ENCODE peak calls at places on chromosomes 16 and 17, in ten cellular contexts. X is PC-9; G is adipocyte; A is cardiac fibroblast; I is aorta; O is naive thymus-derived CD4-positive, alpha-beta T cell; T is pancreas; V is right lobe of liver; E is CD8-positive, alpha-beta T cell; L is choroid plexus epithelial cell. B is an unnamed sample.

GRCh38 chr16:28168991-28169554 is 42.7 kb downstream of the XPO6 start:
- DNase-seq in X (no peak), G (no peak), A (no peak), I (no peak), O (peak), T (no peak), V (no peak), E (peak), L (no peak), B (no peak)

GRCh38 chr16:56608876-56609462 is 585 bp downstream of the MT2A start:
- DNase-seq in X (no peak), G (peak), A (peak), I (no peak), O (no peak), T (peak), V (peak), E (no peak), L (no peak), B (no peak)

GRCh38 chr17:77420804-77421634 is 280.2 kb downstream of the SEC14L1 start:
- DNase-seq in X (peak), G (peak), A (peak), I (no peak), O (peak), T (no peak), V (peak), E (peak), L (peak), B (no peak)

GRCh38 chr17:3722716-3723115 is 987 bp upstream of the HASPIN start:
- DNase-seq in X (no peak), G (peak), A (peak), I (no peak), O (no peak), T (no peak), V (no peak), E (no peak), L (peak), B (no peak)

GRCh38 chr17:76682306-76682705 is 28.5 kb downstream of the MXRA7 start:
- DNase-seq in X (no peak), G (no peak), A (peak), I (peak), O (no peak), T (no peak), V (no peak), E (no peak), L (peak), B (no peak)

GRCh38 chr16:27174007-27174406 is 29.3 kb upstream of the KDM8 start:
- DNase-seq in X (peak), G (no peak), A (no peak), I (no peak), O (peak), T (no peak), V (no peak), E (peak), L (no peak), B (no peak)

GRCh38 chr17:32504166-32504990 is 17.6 kb downstream of the CDK5R1 start:
- DNase-seq in X (peak), G (no peak), A (no peak), I (no peak), O (no peak), T (no peak), V (no peak), E (no peak), L (no peak), B (peak)

GRCh38 chr17:45361976-45362375 is 45.2 kb upstream of the MAP3K14 start:
- DNase-seq in X (no peak), G (no peak), A (no peak), I (peak), O (no peak), T (no peak), V (no peak), E (no peak), L (no peak), B (peak)

GRCh38 chr16:85072947-85073346 is 39.3 kb downstream of the CIBAR2 start:
- DNase-seq in X (no peak), G (no peak), A (peak), I (no peak), O (no peak), T (no peak), V (no peak), E (no peak), L (no peak), B (no peak)

GRCh38 chr17:7867881-7868329 is 10.1 kb downstream of the CYB5D1 start:
- DNase-seq in X (no peak), G (no peak), A (no peak), I (no peak), O (no peak), T (no peak), V (no peak), E (no peak), L (no peak), B (no peak)

GRCh38 chr16:1689853-1690252 is 11.8 kb downstream of the JPT2 start:
- DNase-seq in X (peak), G (no peak), A (no peak), I (no peak), O (no peak), T (no peak), V (no peak), E (no peak), L (no peak), B (no peak)

GRCh38 chr17:21105081-21105480 is 21.7 kb upstream of the DHRS7B start:
- DNase-seq in X (no peak), G (no peak), A (no peak), I (no peak), O (no peak), T (no peak), V (no peak), E (no peak), L (no peak), B (no peak)

GRCh38 chr16:27193300-27193990 is 9.9 kb upstream of the KDM8 start:
- DNase-seq in X (no peak), G (no peak), A (no peak), I (peak), O (no peak), T (no peak), V (no peak), E (no peak), L (peak), B (no peak)

GRCh38 chr16:6852643-6853042 is 480.0 kb upstream of the RBFOX1 start:
- DNase-seq in X (no peak), G (no peak), A (no peak), I (no peak), O (no peak), T (no peak), V (no peak), E (no peak), L (no peak), B (no peak)

GRCh38 chr16:56294014-56294413 is 102.7 kb downstream of the GNAO1 start:
- DNase-seq in X (no peak), G (no peak), A (no peak), I (no peak), O (no peak), T (no peak), V (no peak), E (no peak), L (no peak), B (no peak)

GRCh38 chr17:76458580-76459490 is 5.9 kb upstream of the UBE2O start:
- DNase-seq in X (peak), G (peak), A (peak), I (no peak), O (no peak), T (peak), V (no peak), E (no peak), L (peak), B (no peak)

GRCh38 chr16:69187891-69188451 is 1.0 kb downstream of the SNTB2 start:
- DNase-seq in X (peak), G (peak), A (peak), I (no peak), O (peak), T (peak), V (peak), E (peak), L (no peak), B (peak)

GRCh38 chr17:41738077-41738800 is 3.8 kb upstream of the HAP1 start:
- DNase-seq in X (peak), G (peak), A (peak), I (peak), O (peak), T (peak), V (peak), E (peak), L (peak), B (peak)

GRCh38 chr16:79547085-79547484 is 53.5 kb downstream of the MAF start:
- DNase-seq in X (no peak), G (no peak), A (no peak), I (no peak), O (no peak), T (no peak), V (no peak), E (no peak), L (no peak), B (no peak)

GRCh38 chr16:19994771-19995170 is 78.9 kb downstream of the GPR139 start:
- DNase-seq in X (no peak), G (no peak), A (no peak), I (no peak), O (no peak), T (no peak), V (no peak), E (no peak), L (no peak), B (no peak)

GRCh38 chr17:63984651-63985386 is 12.1 kb upstream of the SCN4A start:
- DNase-seq in X (peak), G (peak), A (peak), I (no peak), O (peak), T (no peak), V (no peak), E (peak), L (peak), B (no peak)

GRCh38 chr17:74288785-74289184 is 14.8 kb downstream of the DNAI2 start:
- DNase-seq in X (no peak), G (no peak), A (no peak), I (no peak), O (no peak), T (no peak), V (no peak), E (no peak), L (no peak), B (no peak)

GRCh38 chr17:15269087-15269486 is 4.0 kb upstream of the PMP22 start:
- DNase-seq in X (no peak), G (no peak), A (no peak), I (no peak), O (no peak), T (no peak), V (no peak), E (no peak), L (no peak), B (no peak)

GRCh38 chr17:15266325-15266950 is 1.3 kb upstream of the PMP22 start:
- DNase-seq in X (no peak), G (no peak), A (no peak), I (no peak), O (no peak), T (no peak), V (no peak), E (no peak), L (no peak), B (no peak)

GRCh38 chr17:15268465-15268864 is 3.3 kb upstream of the PMP22 start:
- DNase-seq in X (no peak), G (no peak), A (no peak), I (no peak), O (no peak), T (no peak), V (no peak), E (no peak), L (no peak), B (no peak)

GRCh38 chr17:15269690-15270089 is 4.6 kb upstream of the PMP22 start:
- DNase-seq in X (no peak), G (no peak), A (peak), I (no peak), O (no peak), T (no peak), V (no peak), E (no peak), L (no peak), B (no peak)

DNA sequence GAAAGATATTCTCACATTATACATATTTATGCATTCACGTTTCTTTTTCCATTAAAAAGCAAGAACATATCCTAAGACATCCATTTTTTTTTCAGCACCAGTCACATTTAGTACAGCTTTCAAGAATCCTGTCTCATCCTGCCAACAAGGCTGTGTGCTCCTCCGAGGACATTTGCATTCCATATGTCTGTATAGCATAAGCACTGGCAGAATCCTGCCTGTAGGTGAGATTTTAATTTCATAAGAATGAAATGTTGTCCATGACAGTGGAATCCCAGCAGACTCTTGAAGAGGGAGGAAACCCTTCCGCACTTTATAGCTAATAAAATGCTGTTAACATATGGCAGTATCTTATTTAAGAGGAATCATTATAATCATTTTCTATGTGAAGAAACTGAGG is 2.9 kb upstream of the PMP22 start:
- DNase-seq in X (no peak), G (no peak), A (no peak), I (no peak), O (no peak), T (no peak), V (no peak), E (no peak), L (no peak), B (no peak)
- H3K4me3 ChIP-seq in X (no peak), G (no peak), A (no peak), I (no peak), O (no peak), T (no peak), V (no peak), E (no peak), L (no peak), B (no peak)

GRCh38 chr16:86664518-86665318 is 86.4 kb downstream of the FOXL1 start:
- DNase-seq in X (peak), G (peak), A (peak), I (no peak), O (no peak), T (no peak), V (no peak), E (peak), L (peak), B (no peak)
- H3K4me3 ChIP-seq in X (no peak), G (peak), A (peak), I (no peak), O (no peak), T (no peak), V (no peak), E (no peak), L (no peak), B (no peak)

DNA sequence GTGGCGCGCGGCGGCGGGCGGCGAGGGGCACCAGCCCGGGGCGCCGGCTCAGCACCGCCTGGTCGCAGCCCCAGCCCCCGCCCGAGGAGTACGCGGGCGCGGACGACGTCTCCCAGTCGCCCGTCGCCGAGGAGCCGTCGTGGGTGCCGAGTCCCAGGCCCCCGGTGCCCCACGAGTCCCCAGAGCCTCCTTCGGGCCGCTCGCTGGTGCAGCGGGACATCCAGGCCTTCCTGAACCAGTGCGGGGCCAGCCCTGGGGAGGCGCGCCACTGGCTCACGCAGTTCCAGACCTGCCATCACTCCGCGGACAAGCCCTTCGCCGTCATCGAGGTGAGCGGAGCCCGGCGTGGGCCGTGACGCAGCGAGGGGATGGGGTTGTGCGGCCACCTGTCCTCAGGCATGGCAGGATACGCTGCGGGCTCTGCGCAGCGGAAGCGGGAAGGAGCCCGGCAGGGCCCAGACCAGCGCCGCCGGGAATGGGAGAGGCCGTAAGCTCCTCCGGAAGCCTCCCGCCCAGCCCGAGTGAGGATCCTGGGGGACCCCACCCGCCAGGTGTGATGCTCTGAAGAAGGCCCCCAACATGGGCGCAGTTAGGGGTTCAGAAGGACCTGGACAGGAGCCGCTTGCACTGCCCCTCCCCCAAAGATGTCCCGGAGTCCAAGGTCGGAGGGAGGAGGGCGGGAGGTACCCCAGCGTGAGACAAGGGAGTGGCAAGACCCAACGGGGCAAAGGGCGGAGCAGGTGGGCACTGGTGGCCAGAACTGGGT is 522 bp downstream of the NAGS start:
- DNase-seq in X (no peak), G (no peak), A (no peak), I (peak), O (peak), T (peak), V (peak), E (no peak), L (no peak), B (peak)
- H3K4me3 ChIP-seq in X (no peak), G (peak), A (peak), I (no peak), O (peak), T (peak), V (peak), E (peak), L (peak), B (peak)

GRCh38 chr16:11586375-11586855 is 304 bp downstream of the LITAF start:
- DNase-seq in X (no peak), G (peak), A (no peak), I (no peak), O (no peak), T (no peak), V (no peak), E (no peak), L (no peak), B (no peak)

GRCh38 chr16:11586856-11587642 is at the start of gene LITAF:
- DNase-seq in X (peak), G (peak), A (peak), I (peak), O (peak), T (peak), V (peak), E (no peak), L (peak), B (peak)

GRCh38 chr16:11585460-11586374 is 1.0 kb downstream of the LITAF start:
- DNase-seq in X (peak), G (peak), A (peak), I (peak), O (no peak), T (peak), V (peak), E (no peak), L (peak), B (peak)

GRCh38 chr16:11588321-11589244 is 1.9 kb upstream of the LITAF start:
- DNase-seq in X (no peak), G (no peak), A (no peak), I (no peak), O (no peak), T (no peak), V (no peak), E (no peak), L (no peak), B (no peak)

GRCh38 chr16:11587643-11588247 is 1.0 kb upstream of the LITAF start:
- DNase-seq in X (no peak), G (no peak), A (no peak), I (peak), O (no peak), T (no peak), V (peak), E (no peak), L (no peak), B (peak)
- H3K4me3 ChIP-seq in X (peak), G (peak), A (peak), I (peak), O (peak), T (peak), V (peak), E (peak), L (peak), B (peak)

GRCh38 chr16:83992624-83993023 is 24.6 kb downstream of the NECAB2 start:
- DNase-seq in X (no peak), G (peak), A (peak), I (no peak), O (no peak), T (peak), V (no peak), E (no peak), L (peak), B (no peak)
- H3K4me3 ChIP-seq in X (no peak), G (no peak), A (no peak), I (no peak), O (no peak), T (no peak), V (no peak), E (no peak), L (no peak), B (no peak)

GRCh38 chr17:35731932-35732805 is 730 bp downstream of the RASL10B start:
- DNase-seq in X (no peak), G (peak), A (no peak), I (no peak), O (no peak), T (peak), V (no peak), E (no peak), L (no peak), B (no peak)

GRCh38 chr17:35732806-35733136 is 1.3 kb downstream of the RASL10B start:
- DNase-seq in X (no peak), G (no peak), A (no peak), I (no peak), O (no peak), T (no peak), V (no peak), E (no peak), L (no peak), B (no peak)

GRCh38 chr17:35730400-35731005 is 936 bp upstream of the RASL10B start:
- DNase-seq in X (no peak), G (no peak), A (no peak), I (no peak), O (no peak), T (no peak), V (no peak), E (no peak), L (no peak), B (no peak)

GRCh38 chr17:35729405-35729833 is 2.0 kb upstream of the RASL10B start:
- DNase-seq in X (no peak), G (no peak), A (no peak), I (no peak), O (no peak), T (no peak), V (no peak), E (no peak), L (no peak), B (no peak)

DNA sequence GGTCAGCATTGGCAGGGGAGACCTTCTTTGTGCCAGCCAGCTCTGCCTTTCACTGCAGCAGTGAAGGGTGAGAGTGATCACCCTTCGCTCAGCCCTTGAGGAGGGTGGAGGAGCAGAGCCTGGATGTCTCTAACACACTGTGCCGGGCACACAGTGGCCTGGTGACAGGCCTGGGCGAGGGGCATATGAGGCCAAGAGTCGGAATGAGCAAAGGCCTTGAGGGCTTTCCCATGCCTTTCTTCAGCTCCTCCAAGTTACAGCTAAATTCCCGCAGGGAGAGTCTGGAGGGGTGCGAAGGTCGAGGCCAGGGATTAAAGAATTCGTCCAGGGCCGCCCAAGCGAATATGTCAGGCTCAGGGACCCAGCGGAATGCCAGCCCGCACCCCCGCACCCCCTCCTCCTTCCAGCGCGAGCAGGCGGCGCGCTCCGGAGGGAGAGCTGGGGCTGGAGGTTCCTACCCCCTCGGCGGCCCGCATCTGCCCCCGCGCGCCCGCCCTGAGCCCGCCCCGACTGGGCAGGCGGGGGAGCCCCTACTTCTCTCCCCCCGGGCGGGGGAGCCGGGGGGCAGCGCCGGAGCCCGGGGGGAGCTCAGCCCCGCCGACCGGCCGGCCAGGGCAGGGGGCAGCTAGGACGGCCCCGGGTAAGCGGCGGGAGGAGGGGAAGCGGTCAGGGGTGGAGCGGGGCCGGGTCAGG is at the start of gene RASL10B:
- DNase-seq in X (no peak), G (peak), A (peak), I (peak), O (peak), T (peak), V (no peak), E (no peak), L (peak), B (peak)
- H3K4me3 ChIP-seq in X (no peak), G (peak), A (peak), I (peak), O (peak), T (peak), V (peak), E (peak), L (peak), B (peak)